ENCODE peak calls at places on chromosomes 2 and 18, in seven cellular contexts. L, P, V, D, B, U and A are unnamed samples.

GRCh38 chr2:144404621-144405312 is 115.2 kb downstream of the ZEB2 start:
- DNase-seq in L (no peak), P (no peak), V (no peak), D (no peak), B (no peak), U (no peak), A (no peak)

GRCh38 chr2:20565623-20566236 is 85.2 kb downstream of the HS1BP3 start:
- DNase-seq in L (no peak), P (no peak), V (no peak), D (no peak), B (no peak), U (no peak), A (peak; percentile 75)

GRCh38 chr2:180523629-180524340 is 456.6 kb upstream of the UBE2E3 start:
- DNase-seq in L (no peak), P (no peak), V (no peak), D (peak; percentile 58), B (peak; percentile 49), U (peak; percentile 72), A (no peak)

GRCh38 chr2:12718662-12719399 is 2.1 kb downstream of the TRIB2 start:
- DNase-seq in L (no peak), P (no peak), V (peak; percentile 50), D (no peak), B (no peak), U (peak; percentile 38), A (peak; percentile 76)

GRCh38 chr2:437772-438393 is 150.0 kb upstream of the ALKAL2 start:
- DNase-seq in L (no peak), P (peak; percentile 81), V (no peak), D (no peak), B (peak; percentile 8), U (no peak), A (no peak)

GRCh38 chr18:77528877-77529276 is 279.2 kb downstream of the GALR1 start:
- DNase-seq in L (peak; percentile 37), P (no peak), V (no peak), D (no peak), B (peak; percentile 90), U (no peak), A (no peak)

GRCh38 chr2:152594022-152594712 is 123.1 kb downstream of the PRPF40A start:
- DNase-seq in L (peak; percentile 73), P (no peak), V (no peak), D (no peak), B (peak; percentile 95), U (no peak), A (no peak)

GRCh38 chr2:151973901-151974199 is 125.0 kb downstream of the CACNB4 start:
- DNase-seq in L (peak; percentile 31), P (no peak), V (peak; percentile 73), D (no peak), B (peak; percentile 8), U (peak; percentile 34), A (peak; percentile 63)

GRCh38 chr18:33761363-33761762 is 183.3 kb downstream of the ASXL3 start:
- DNase-seq in L (peak; percentile 20), P (no peak), V (peak; percentile 27), D (no peak), B (no peak), U (peak; percentile 40), A (no peak)

GRCh38 chr2:204608261-204608660 is 63.0 kb downstream of the PARD3B start:
- DNase-seq in L (no peak), P (no peak), V (no peak), D (no peak), B (no peak), U (peak; percentile 4), A (no peak)

GRCh38 chr2:203586696-203587095 is 51.6 kb upstream of the RAPH1 start:
- DNase-seq in L (no peak), P (no peak), V (no peak), D (no peak), B (no peak), U (peak; percentile 27), A (no peak)

GRCh38 chr2:166419616-166419934 is 43.8 kb upstream of the SCN9A start:
- DNase-seq in L (no peak), P (no peak), V (no peak), D (no peak), B (no peak), U (peak; percentile 67), A (no peak)

GRCh38 chr18:38256366-38256765 is 690.8 kb upstream of the CELF4 start:
- DNase-seq in L (no peak), P (no peak), V (no peak), D (no peak), B (no peak), U (no peak), A (no peak)

GRCh38 chr2:230723363-230723762 is 10.7 kb downstream of the CAB39 start:
- DNase-seq in L (no peak), P (peak; percentile 20), V (no peak), D (no peak), B (no peak), U (no peak), A (no peak)

GRCh38 chr2:174125151-174125550 is 123.2 kb downstream of the OLA1 start:
- DNase-seq in L (no peak), P (no peak), V (no peak), D (no peak), B (no peak), U (no peak), A (peak; percentile 24)

GRCh38 chr18:58495634-58496033 is 133.3 kb downstream of the ALPK2 start:
- DNase-seq in L (no peak), P (no peak), V (no peak), D (no peak), B (no peak), U (no peak), A (no peak)

GRCh38 chr2:40955635-40956034 is 503.7 kb upstream of the SLC8A1 start:
- DNase-seq in L (no peak), P (no peak), V (no peak), D (no peak), B (no peak), U (no peak), A (no peak)

GRCh38 chr2:241003830-241004564 is 5.6 kb downstream of the SNED1 start:
- DNase-seq in L (no peak), P (peak; percentile 14), V (no peak), D (no peak), B (no peak), U (no peak), A (no peak)

GRCh38 chr18:79640064-79640672 is 39.4 kb upstream of the CTDP1 start:
- DNase-seq in L (no peak), P (no peak), V (no peak), D (no peak), B (peak; percentile 35), U (no peak), A (no peak)

GRCh38 chr2:86039178-86039962 is 66.3 kb downstream of the POLR1A start:
- DNase-seq in L (no peak), P (no peak), V (no peak), D (no peak), B (no peak), U (no peak), A (no peak)

GRCh38 chr2:124778076-124778475 is 753.0 kb downstream of the CNTNAP5 start:
- DNase-seq in L (no peak), P (no peak), V (no peak), D (no peak), B (peak; percentile 42), U (peak; percentile 22), A (no peak)

GRCh38 chr2:43410055-43410604 is 183.7 kb upstream of the ZFP36L2 start:
- DNase-seq in L (no peak), P (no peak), V (no peak), D (no peak), B (no peak), U (no peak), A (no peak)

GRCh38 chr18:44259610-44260009 is 421.1 kb upstream of the SETBP1 start:
- DNase-seq in L (no peak), P (no peak), V (no peak), D (no peak), B (no peak), U (no peak), A (no peak)

GRCh38 chr2:104867351-104868080 is 13.6 kb downstream of the POU3F3 start:
- DNase-seq in L (no peak), P (no peak), V (no peak), D (no peak), B (no peak), U (no peak), A (peak; percentile 65)

GRCh38 chr2:104040739-104041138 is 813.2 kb upstream of the POU3F3 start:
- DNase-seq in L (no peak), P (no peak), V (no peak), D (no peak), B (no peak), U (no peak), A (no peak)

GRCh38 chr2:149561309-149561926 is 26.2 kb downstream of the MMADHC start:
- DNase-seq in L (no peak), P (no peak), V (peak; percentile 23), D (no peak), B (peak; percentile 25), U (peak; percentile 55), A (peak; percentile 63)

GRCh38 chr2:240565267-240566202 is 2.7 kb upstream of the RNPEPL1 start:
- DNase-seq in L (peak; percentile 78), P (peak; percentile 96), V (peak; percentile 36), D (peak; percentile 96), B (peak; percentile 98), U (peak; percentile 92), A (no peak)

GRCh38 chr2:143893340-143893739 is 626.6 kb downstream of the ZEB2 start:
- DNase-seq in L (no peak), P (no peak), V (peak; percentile 44), D (no peak), B (no peak), U (no peak), A (peak; percentile 18)

GRCh38 chr2:12828932-12829331 is 112.2 kb downstream of the TRIB2 start:
- DNase-seq in L (no peak), P (no peak), V (no peak), D (no peak), B (no peak), U (no peak), A (peak; percentile 24)

GRCh38 chr2:68290825-68291224 is 28.9 kb downstream of the CNRIP1 start:
- DNase-seq in L (no peak), P (no peak), V (no peak), D (no peak), B (no peak), U (no peak), A (no peak)

GRCh38 chr2:26477911-26478253 is at the start of gene OTOF:
- DNase-seq in L (peak; percentile 40), P (no peak), V (peak; percentile 66), D (no peak), B (no peak), U (peak; percentile 89), A (no peak)

GRCh38 chr18:7221424-7222155 is 9.3 kb upstream of the LRRC30 start:
- DNase-seq in L (no peak), P (no peak), V (peak; percentile 64), D (peak; percentile 55), B (peak; percentile 1), U (peak; percentile 87), A (no peak)

GRCh38 chr2:124024491-124025348 is at the start of gene CNTNAP5:
- DNase-seq in L (no peak), P (peak; percentile 23), V (peak; percentile 89), D (no peak), B (no peak), U (peak; percentile 77), A (peak; percentile 94)

GRCh38 chr2:117470311-117471095 is 344.0 kb upstream of the DDX18 start:
- DNase-seq in L (no peak), P (no peak), V (peak; percentile 43), D (no peak), B (peak; percentile 26), U (no peak), A (peak; percentile 4)